ENCODE peak calls at places on chromosomes 1 and 21, in five cellular contexts. Q is activated CD8-positive, alpha-beta T cell treated with anti-CD3 and anti-CD28 coated beads for 36 hours; A is neural progenitor cell; E is astrocyte of the spinal cord; Y is AG09319. C is an unnamed sample.

GRCh38 chr1:3473381-3473844 is 18.9 kb downstream of the ARHGEF16 start:
- DNase-seq in E (peak; percentile 92), Q (no peak), Y (peak; percentile 56), A (no peak), C (no peak)

GRCh38 chr1:240005997-240006650 is 85.6 kb upstream of the FMN2 start:
- DNase-seq in Q (no peak), A (no peak), Y (no peak), E (no peak), C (no peak)

GRCh38 chr1:215474940-215475339 is 92.2 kb upstream of the KCTD3 start:
- DNase-seq in Q (no peak), E (no peak), A (no peak), Y (no peak), C (no peak)

GRCh38 chr21:27060190-27060589 is 93.3 kb upstream of the ADAMTS5 start:
- DNase-seq in E (peak; percentile 37), Q (no peak), A (no peak), Y (no peak), C (no peak)

GRCh38 chr1:51282605-51283004 is 46.5 kb downstream of the RNF11 start:
- DNase-seq in E (no peak), A (no peak), Q (no peak), Y (no peak), C (no peak)

GRCh38 chr1:85240174-85240601 is 19.3 kb downstream of the C1orf52 start:
- DNase-seq in A (peak; percentile 41), E (no peak), Q (peak; percentile 46), Y (no peak), C (no peak)

GRCh38 chr1:111604931-111605330 is 14.7 kb upstream of the RAP1A start:
- DNase-seq in E (peak; percentile 71), A (no peak), Q (no peak), Y (no peak), C (no peak)

GRCh38 chr1:56585985-56586384 is 6.6 kb upstream of the PLPP3 start:
- DNase-seq in Q (no peak), A (no peak), E (no peak), Y (no peak), C (no peak)

GRCh38 chr21:34674467-34674866 is 5.7 kb downstream of the CLIC6 start:
- DNase-seq in Q (no peak), A (no peak), Y (no peak), E (no peak), C (no peak)

GRCh38 chr1:5220881-5221280 is 566.5 kb downstream of the AJAP1 start:
- DNase-seq in Q (no peak), Y (no peak), A (no peak), E (no peak), C (no peak)

GRCh38 chr1:180231506-180232420 is 1.7 kb downstream of the LHX4 start:
- DNase-seq in E (peak; percentile 43), A (peak; percentile 82), Y (no peak), Q (peak; percentile 45), C (peak; percentile 52)

GRCh38 chr1:228045405-228045804 is 37.1 kb upstream of the ARF1 start:
- DNase-seq in E (no peak), A (no peak), Q (no peak), Y (no peak), C (no peak)

GRCh38 chr1:171850951-171851350 is 9.7 kb downstream of the DNM3 start:
- DNase-seq in A (no peak), Q (no peak), E (no peak), Y (no peak), C (no peak)

GRCh38 chr1:15020943-15021745 is 132.4 kb upstream of the TMEM51 start:
- DNase-seq in Q (no peak), E (no peak), A (no peak), Y (no peak), C (no peak)

GRCh38 chr1:31196685-31197084 is 43.0 kb downstream of the NKAIN1 start:
- DNase-seq in Y (no peak), Q (no peak), E (no peak), A (no peak), C (no peak)

GRCh38 chr1:8816831-8817412 is 518 bp downstream of the RERE start:
- DNase-seq in E (no peak), Y (no peak), A (peak; percentile 50), Q (peak; percentile 32), C (no peak)

GRCh38 chr1:41901551-41901950 is 17.2 kb downstream of the HIVEP3 start:
- DNase-seq in A (no peak), Q (no peak), E (no peak), Y (no peak), C (no peak)

GRCh38 chr1:244011796-244012195 is 39.3 kb upstream of the ZBTB18 start:
- DNase-seq in Y (no peak), E (no peak), Q (no peak), A (no peak), C (no peak)

DNA sequence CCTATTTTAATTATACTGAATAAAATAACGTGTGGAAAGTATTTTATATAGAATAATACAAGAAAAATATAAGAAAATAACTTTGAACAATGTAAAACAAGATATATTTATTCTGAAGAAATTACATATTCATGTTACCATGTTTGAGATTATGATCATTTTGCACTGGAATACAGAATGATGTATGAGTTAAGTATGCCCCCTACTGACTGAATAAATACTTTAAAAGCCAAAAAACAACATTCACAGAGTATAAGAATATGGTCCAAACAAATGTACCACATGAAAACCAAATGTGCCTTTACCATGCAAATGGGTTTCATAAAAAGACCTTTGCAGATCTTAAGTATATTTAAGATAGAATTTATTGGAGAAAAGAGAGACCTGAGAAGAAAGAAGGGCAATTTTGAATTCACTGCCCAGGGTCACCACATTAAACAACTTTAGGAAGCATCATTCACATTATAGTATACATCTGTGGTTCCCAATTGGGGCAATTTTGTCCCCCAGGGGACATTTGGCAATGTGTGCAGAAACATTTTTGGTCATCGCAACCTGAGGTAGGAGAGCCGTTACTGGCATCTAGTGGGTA is 136.6 kb upstream of the GFI1 start:
- DNase-seq in A (no peak), E (peak; percentile 20), Y (no peak), Q (no peak), C (no peak)
- TF ChIP-seq CTCF in A (peak; percentile 52), E (peak; percentile 5), Y (peak; percentile 31), Q (peak; percentile 74), C (peak; percentile 58)

DNA sequence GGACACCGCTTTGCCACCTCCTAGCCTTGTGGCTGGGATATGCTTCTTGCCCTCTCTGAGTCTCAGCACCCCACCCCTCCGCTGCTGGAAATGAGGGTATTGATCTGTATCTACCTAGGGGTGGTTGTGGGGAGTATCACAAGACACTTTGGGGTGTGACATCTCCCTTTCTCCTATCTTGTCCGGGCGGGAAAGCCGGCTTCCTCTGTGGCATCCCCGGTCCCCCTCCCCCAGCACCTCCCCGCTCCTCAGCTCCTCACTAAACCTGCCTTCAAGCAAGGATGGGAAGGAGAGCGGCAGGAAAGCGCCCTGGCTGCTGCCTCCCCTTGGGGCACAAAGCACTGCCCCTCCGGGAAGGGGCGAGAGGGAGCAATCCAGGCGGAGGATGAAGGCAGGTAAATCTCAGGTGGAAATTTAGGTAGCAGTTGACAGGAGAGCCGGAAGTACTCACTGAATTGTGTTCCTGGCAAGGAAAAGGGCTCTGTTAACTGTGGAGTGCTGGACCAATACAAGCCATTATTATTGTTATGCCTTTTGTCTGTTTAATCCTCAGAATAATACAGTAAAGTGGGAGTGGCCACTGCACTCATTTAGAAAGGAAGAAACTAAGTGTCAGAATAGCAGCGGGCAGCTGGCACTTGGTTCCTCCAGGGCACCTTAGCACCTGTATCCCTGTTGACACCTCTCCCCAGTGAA is 49.0 kb upstream of the LRP8 start:
- DNase-seq in E (no peak), Q (no peak), A (no peak), Y (no peak), C (no peak)
- TF ChIP-seq CTCF in E (no peak), Q (no peak), A (no peak), Y (no peak), C (no peak)

GRCh38 chr21:44514218-44514520 is 25.8 kb downstream of the KRTAP10-1 start:
- DNase-seq in E (no peak), Q (no peak), A (no peak), Y (no peak), C (no peak)

GRCh38 chr21:44516828-44517174 is 23.2 kb downstream of the KRTAP10-1 start:
- DNase-seq in Y (no peak), E (no peak), A (no peak), Q (no peak), C (no peak)

GRCh38 chr21:44514746-44515358 is 25.1 kb downstream of the KRTAP10-1 start:
- DNase-seq in E (no peak), Y (no peak), A (no peak), Q (no peak), C (no peak)

GRCh38 chr21:44516342-44516741 is 23.7 kb downstream of the KRTAP10-1 start:
- DNase-seq in Y (no peak), E (no peak), Q (no peak), A (no peak), C (no peak)

GRCh38 chr21:44515359-44516165 is 24.4 kb downstream of the KRTAP10-1 start:
- DNase-seq in A (no peak), Q (no peak), Y (no peak), E (no peak), C (no peak)
- TF ChIP-seq CTCF in A (no peak), Q (no peak), Y (no peak), E (no peak), C (no peak)

DNA sequence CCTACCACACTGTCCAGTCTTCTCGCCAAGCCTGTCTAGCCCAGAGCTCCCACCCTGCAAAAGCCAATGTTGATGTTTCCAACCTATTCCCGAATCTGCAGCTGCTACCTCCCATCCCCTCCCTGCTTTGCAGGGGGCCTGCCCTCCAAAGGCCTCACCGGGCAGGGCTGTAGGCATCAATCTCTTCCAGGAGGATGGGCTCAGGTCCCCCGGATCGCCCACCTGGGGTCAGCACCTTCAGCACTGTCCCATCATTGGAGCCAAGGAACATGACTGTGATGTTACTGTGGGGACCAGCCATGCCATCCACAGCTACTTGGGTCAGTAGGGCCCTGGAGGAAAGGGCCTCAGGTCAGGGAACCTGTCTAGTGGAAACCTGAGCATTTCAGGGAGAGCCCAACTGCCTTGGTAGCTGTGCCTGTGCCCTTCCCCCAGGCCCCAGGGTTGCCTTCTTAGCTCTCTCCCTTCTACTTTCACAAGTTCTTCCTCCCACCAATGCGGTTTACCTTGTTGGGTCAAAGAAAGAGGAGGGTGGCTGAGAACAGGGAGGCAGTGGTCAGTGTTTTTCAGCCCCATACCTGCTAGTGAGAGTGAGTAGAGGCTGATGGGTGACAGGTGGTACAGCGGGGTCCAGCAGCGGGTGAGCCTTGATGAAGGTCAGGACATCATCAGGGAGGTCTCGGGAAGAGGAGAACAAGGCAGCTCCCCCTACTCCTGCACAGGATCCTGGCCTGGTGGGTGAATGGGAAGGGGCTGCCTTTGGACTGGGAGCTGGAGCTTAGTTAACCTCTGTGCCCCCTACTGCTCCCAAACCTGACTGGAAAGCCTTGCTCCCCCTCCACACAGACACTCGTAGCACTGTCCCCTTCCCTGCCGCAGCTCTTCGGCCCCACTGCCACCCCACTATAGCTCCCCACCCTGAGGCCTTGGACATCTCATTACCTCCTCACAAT is 10.7 kb downstream of the SEMA6C start:
- DNase-seq in A (no peak), Y (no peak), Q (no peak), E (no peak), C (no peak)
- TF ChIP-seq CTCF in A (peak; percentile 10), Y (no peak), Q (no peak), E (no peak), C (peak; percentile 3)